ENCODE peak calls at places on chromosome 9, in five cellular contexts. H is WTC11, M is K562, N is H1, B is HCT116. U is an unnamed sample.

GRCh38 chr9:134830926-134831720 is 49.5 kb upstream of the FCN2 start:
- DNase-seq in H (no peak), M (no peak), N (no peak), B (no peak), U (no peak)

GRCh38 chr9:132752877-132753592 is 82.8 kb downstream of the GTF3C4 start:
- DNase-seq in H (no peak), M (no peak), N (no peak), B (no peak), U (no peak)

GRCh38 chr9:95720496-95720895 is 155.0 kb upstream of the ERCC6L2 start:
- DNase-seq in H (no peak), M (no peak), N (no peak), B (no peak), U (no peak)

GRCh38 chr9:22088372-22089063 is 79.4 kb upstream of the CDKN2B start:
- DNase-seq in H (no peak), M (no peak), N (no peak), B (no peak), U (no peak)

GRCh38 chr9:133051281-133051900 is 10.4 kb upstream of the CEL start:
- DNase-seq in H (no peak), M (no peak), N (no peak), B (no peak), U (no peak)

GRCh38 chr9:110538169-110538568 is 41.4 kb downstream of the SVEP1 start:
- DNase-seq in H (no peak), M (no peak), N (no peak), B (no peak), U (no peak)

GRCh38 chr9:117796681-117797080 is 92.5 kb downstream of the TLR4 start:
- DNase-seq in H (no peak), M (no peak), N (no peak), B (no peak), U (no peak)

GRCh38 chr9:109082091-109082620 is 37.6 kb downstream of the TMEM245 start:
- DNase-seq in H (no peak), M (no peak), N (no peak), B (no peak), U (no peak)

GRCh38 chr9:121299467-121300282 is 31.7 kb downstream of the GSN start:
- DNase-seq in H (peak), M (no peak), N (no peak), B (no peak), U (no peak)

GRCh38 chr9:77912895-77913693 is 118.5 kb downstream of the GNAQ start:
- DNase-seq in H (no peak), M (no peak), N (no peak), B (no peak), U (no peak)

GRCh38 chr9:121372563-121373400 is 2.7 kb upstream of the STOM start:
- DNase-seq in H (no peak), M (peak), N (no peak), B (no peak), U (no peak)

GRCh38 chr9:71403106-71403505 is 281.7 kb upstream of the TRPM3 start:
- DNase-seq in H (no peak), M (no peak), N (no peak), B (no peak), U (no peak)

GRCh38 chr9:115204827-115205506 is 87.0 kb upstream of the TNC start:
- DNase-seq in H (no peak), M (no peak), N (no peak), B (no peak), U (no peak)

GRCh38 chr9:129561594-129562281 is 59.2 kb downstream of the C9orf50 start:
- DNase-seq in H (no peak), M (no peak), N (no peak), B (no peak), U (no peak)

GRCh38 chr9:96344458-96345180 is 38.9 kb downstream of the SLC35D2 start:
- DNase-seq in H (no peak), M (peak), N (no peak), B (peak), U (no peak)

GRCh38 chr9:114055061-114055460 is 23.0 kb downstream of the AMBP start:
- DNase-seq in H (no peak), M (no peak), N (no peak), B (no peak), U (no peak)

GRCh38 chr9:70054546-70054945 is 10.9 kb downstream of the MAMDC2 start:
- DNase-seq in H (no peak), M (no peak), N (no peak), B (no peak), U (no peak)

GRCh38 chr9:109231593-109231992 is 64.5 kb upstream of the FRRS1L start:
- DNase-seq in H (no peak), M (no peak), N (no peak), B (no peak), U (no peak)

GRCh38 chr9:91681461-91682305 is 258.1 kb upstream of the NFIL3 start:
- DNase-seq in H (peak), M (peak), N (peak), B (peak), U (no peak)

GRCh38 chr9:116153765-116154333 is at the start of gene PAPPA:
- DNase-seq in H (no peak), M (no peak), N (no peak), B (no peak), U (no peak)

GRCh38 chr9:70962761-70963445 is 158.5 kb downstream of the TRPM3 start:
- DNase-seq in H (no peak), M (no peak), N (no peak), B (no peak), U (no peak)

GRCh38 chr9:92066131-92066530 is 49.1 kb downstream of the SPTLC1 start:
- DNase-seq in H (no peak), M (no peak), N (no peak), B (no peak), U (no peak)

GRCh38 chr9:98192503-98193335 is at the start of gene CORO2A:
- DNase-seq in H (peak), M (peak), N (peak), B (peak), U (no peak)

GRCh38 chr9:116860509-116861120 is 173.5 kb downstream of the TRIM32 start:
- DNase-seq in H (peak), M (peak), N (no peak), B (peak), U (no peak)

GRCh38 chr9:34646211-34647083 is at the start of gene GALT:
- DNase-seq in H (peak), M (peak), N (no peak), B (peak), U (no peak)

DNA sequence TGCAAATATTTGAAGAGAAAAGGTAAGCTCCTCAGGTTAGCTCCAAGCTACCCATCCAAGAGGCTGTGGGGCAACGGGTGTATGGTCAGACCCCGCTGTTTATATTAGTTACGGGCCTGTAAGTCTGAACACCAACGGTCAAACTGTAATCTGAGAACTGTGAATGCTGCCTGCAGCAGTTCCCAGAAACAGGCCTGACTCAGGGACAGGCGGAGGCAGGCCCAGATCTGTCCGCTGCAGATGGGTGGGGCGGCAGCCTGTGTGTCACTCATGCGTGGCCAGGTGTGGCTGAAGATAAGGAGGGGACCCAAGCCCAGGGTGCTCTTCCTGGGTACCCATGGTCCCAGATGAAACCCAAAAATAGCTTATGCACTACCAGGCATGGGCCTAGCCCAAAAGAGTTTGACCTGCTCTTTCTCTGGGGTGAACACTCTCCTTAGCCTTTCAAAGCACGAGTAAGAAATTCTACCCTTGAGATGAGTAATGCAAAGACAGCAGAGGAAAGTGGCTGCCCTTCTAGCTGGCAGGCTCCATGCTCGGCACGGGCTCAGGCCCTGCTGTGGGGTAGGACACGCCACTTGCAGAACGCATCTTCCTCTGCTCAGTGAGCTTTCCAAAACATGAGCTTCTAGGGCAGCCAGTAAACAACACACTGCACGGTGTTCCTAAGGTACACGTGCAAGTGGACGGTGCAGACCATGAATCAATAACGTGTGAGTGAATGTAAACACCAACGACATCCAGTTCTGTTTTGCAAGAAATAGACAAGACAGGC is 9.1 kb downstream of the UBAC1 start:
- DNase-seq in H (no peak), M (peak), N (no peak), B (peak), U (no peak)
- TF ChIP-seq ATF3 in H (no peak), M (no peak), N (no peak), B (no peak), U (no peak)

GRCh38 chr9:125659201-125659840 is 47.7 kb downstream of the MAPKAP1 start:
- DNase-seq in H (no peak), M (no peak), N (no peak), B (no peak), U (no peak)

GRCh38 chr9:125659954-125660353 is 47.1 kb downstream of the MAPKAP1 start:
- DNase-seq in H (no peak), M (no peak), N (no peak), B (no peak), U (no peak)

GRCh38 chr9:125660557-125660956 is 46.5 kb downstream of the MAPKAP1 start:
- DNase-seq in H (no peak), M (no peak), N (no peak), B (no peak), U (no peak)

GRCh38 chr9:125663127-125663526 is 43.9 kb downstream of the MAPKAP1 start:
- DNase-seq in H (no peak), M (no peak), N (no peak), B (peak), U (no peak)
- TF ChIP-seq ATF3 in H (no peak), M (peak), N (no peak), B (no peak), U (no peak)

GRCh38 chr9:37943329-37944265 is 39.7 kb upstream of the SLC25A51 start:
- DNase-seq in H (no peak), M (no peak), N (no peak), B (peak), U (no peak)
- TF ChIP-seq ATF3 in H (no peak), M (no peak), N (no peak), B (no peak), U (no peak)

DNA sequence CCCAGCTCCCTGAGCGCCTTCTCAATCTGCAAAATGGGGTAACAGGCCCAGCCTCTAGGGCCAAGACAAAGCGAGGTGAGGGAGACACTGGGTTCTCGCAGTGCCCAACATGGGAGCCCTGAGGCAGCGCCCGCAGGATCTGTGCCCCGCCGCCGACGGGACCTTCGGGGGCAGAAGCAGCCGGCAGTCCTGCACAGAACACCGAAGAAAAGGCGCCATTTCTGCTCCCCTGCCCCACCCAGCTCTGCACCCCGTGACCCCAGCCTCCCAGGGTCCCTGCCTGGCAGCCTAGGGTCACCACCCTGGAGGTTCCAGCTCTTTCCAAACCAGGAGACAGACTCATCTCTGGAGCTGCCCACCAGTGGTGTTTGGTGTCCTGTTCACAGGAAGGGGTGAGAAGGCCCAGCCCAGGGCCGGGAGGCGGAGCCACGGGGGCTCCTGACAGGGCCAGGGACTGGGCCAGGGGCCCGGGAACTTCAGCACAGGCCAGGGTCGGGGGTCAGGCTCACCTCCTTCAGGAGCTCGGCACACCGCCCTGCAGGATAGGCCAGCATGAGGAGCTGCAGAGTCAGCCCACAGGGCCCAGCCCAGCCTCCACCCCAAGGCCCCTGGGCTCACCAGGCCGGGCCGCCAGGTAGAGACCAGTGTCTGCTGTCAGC is 3.3 kb downstream of the LCN8 start:
- DNase-seq in H (no peak), M (no peak), N (no peak), B (no peak), U (no peak)
- TF ChIP-seq ATF3 in H (no peak), M (no peak), N (no peak), B (no peak), U (no peak)

GRCh38 chr9:15158019-15158418 is 149.0 kb downstream of the TTC39B start:
- DNase-seq in H (no peak), M (no peak), N (no peak), B (no peak), U (no peak)
- TF ChIP-seq ATF3 in H (no peak), M (no peak), N (no peak), B (no peak), U (no peak)

U was measured in GM12878.